ENCODE peak calls at places on chromosomes 7 and 10, in nine cellular contexts. X is CD8-positive, alpha-beta memory T cell; K is SJSA1; Z is tibial nerve; T is colonic mucosa; N is astrocyte of the spinal cord; U is GM23248; P is mammary epithelial cell; L is CD8-positive, alpha-beta T cell. E is an unnamed sample.

GRCh38 chr7:55827577-55827976 is 35.0 kb downstream of the SEPTIN14 start:
- DNase-seq in P (no peak), K (no peak), L (no peak), X (no peak), T (no peak), N (no peak), Z (no peak), U (no peak), E (no peak)

GRCh38 chr7:42739591-42739990 is 172.3 kb downstream of the C7orf25 start:
- DNase-seq in K (no peak), P (no peak), Z (no peak), U (peak), N (no peak), T (no peak), X (no peak), L (no peak), E (no peak)

GRCh38 chr7:113698556-113699220 is 220.1 kb downstream of the PPP1R3A start:
- DNase-seq in N (peak), X (no peak), K (no peak), P (peak), T (no peak), L (no peak), U (peak), Z (no peak), E (no peak)

GRCh38 chr7:151724250-151724915 is 152.5 kb downstream of the PRKAG2 start:
- DNase-seq in L (no peak), K (no peak), Z (no peak), U (no peak), T (no peak), P (no peak), X (no peak), N (no peak), E (no peak)

GRCh38 chr10:112951349-112952281 is 1.6 kb downstream of the TCF7L2 start:
- DNase-seq in K (peak), L (peak), P (peak), N (peak), X (peak), Z (peak), U (peak), T (peak), E (no peak)

GRCh38 chr7:117750612-117751563 is 122.4 kb downstream of the CTTNBP2 start:
- DNase-seq in X (no peak), P (no peak), U (peak), N (peak), L (no peak), Z (no peak), T (no peak), K (no peak), E (peak)

GRCh38 chr10:34801066-34801738 is 13.9 kb downstream of the PARD3 start:
- DNase-seq in K (no peak), T (no peak), Z (no peak), X (no peak), L (no peak), P (peak), U (no peak), N (no peak), E (no peak)

GRCh38 chr10:63761243-63761642 is 240.0 kb downstream of the REEP3 start:
- DNase-seq in L (no peak), P (no peak), U (no peak), X (no peak), T (no peak), K (no peak), N (no peak), Z (no peak), E (no peak)

GRCh38 chr10:5945561-5946418 is 31.6 kb downstream of the IL15RA start:
- DNase-seq in Z (no peak), T (peak), K (peak), L (no peak), P (peak), X (no peak), N (peak), U (peak), E (peak)

GRCh38 chr7:114212753-114213439 is 201.7 kb upstream of the FOXP2 start:
- DNase-seq in X (no peak), T (no peak), Z (no peak), P (no peak), U (no peak), L (no peak), N (peak), K (no peak), E (peak)

GRCh38 chr7:32204361-32205018 is 134.3 kb upstream of the PDE1C start:
- DNase-seq in P (peak), N (peak), K (peak), Z (peak), T (peak), U (peak), L (no peak), X (no peak), E (peak)

GRCh38 chr10:59654007-59654406 is 55.6 kb downstream of the SLC16A9 start:
- DNase-seq in U (no peak), Z (no peak), P (no peak), N (no peak), X (no peak), L (no peak), T (no peak), K (no peak), E (no peak)

GRCh38 chr7:132865766-132866531 is 215.9 kb downstream of the CHCHD3 start:
- DNase-seq in X (no peak), T (no peak), U (peak), L (no peak), Z (no peak), K (no peak), N (peak), P (no peak), E (peak)

GRCh38 chr10:81909453-81909852 is 34.5 kb downstream of the NRG3 start:
- DNase-seq in T (no peak), N (no peak), L (no peak), U (no peak), P (no peak), X (no peak), K (no peak), Z (no peak), E (no peak)

GRCh38 chr10:59173414-59173813 is 3.0 kb upstream of the PHYHIPL start:
- DNase-seq in Z (no peak), T (no peak), U (no peak), P (peak), N (no peak), X (no peak), L (no peak), K (no peak), E (no peak)

GRCh38 chr7:67771840-67772605 is 775.4 kb downstream of the TYW1 start:
- DNase-seq in X (no peak), P (no peak), N (no peak), K (no peak), Z (no peak), T (no peak), L (no peak), U (no peak), E (no peak)

GRCh38 chr7:129825005-129825553 is 127.7 kb downstream of the UBE2H start:
- DNase-seq in K (peak), T (peak), L (peak), Z (no peak), U (peak), N (peak), P (peak), X (no peak), E (no peak)

GRCh38 chr10:13859979-13860619 is 273.3 kb downstream of the PRPF18 start:
- DNase-seq in N (no peak), X (no peak), Z (no peak), U (peak), P (no peak), T (no peak), K (no peak), L (no peak), E (no peak)

GRCh38 chr7:70694357-70694908 is 437.5 kb upstream of the GALNT17 start:
- DNase-seq in X (peak), N (peak), T (peak), K (no peak), Z (no peak), P (peak), U (peak), L (no peak), E (no peak)

GRCh38 chr7:113677811-113678210 is 241.0 kb downstream of the PPP1R3A start:
- DNase-seq in U (no peak), L (no peak), K (no peak), N (no peak), T (no peak), X (no peak), P (no peak), Z (no peak), E (no peak)

GRCh38 chr7:25669300-25669781 is 441.1 kb upstream of the NPVF start:
- DNase-seq in L (no peak), K (no peak), Z (no peak), P (no peak), X (no peak), N (no peak), T (no peak), U (no peak), E (no peak)

DNA sequence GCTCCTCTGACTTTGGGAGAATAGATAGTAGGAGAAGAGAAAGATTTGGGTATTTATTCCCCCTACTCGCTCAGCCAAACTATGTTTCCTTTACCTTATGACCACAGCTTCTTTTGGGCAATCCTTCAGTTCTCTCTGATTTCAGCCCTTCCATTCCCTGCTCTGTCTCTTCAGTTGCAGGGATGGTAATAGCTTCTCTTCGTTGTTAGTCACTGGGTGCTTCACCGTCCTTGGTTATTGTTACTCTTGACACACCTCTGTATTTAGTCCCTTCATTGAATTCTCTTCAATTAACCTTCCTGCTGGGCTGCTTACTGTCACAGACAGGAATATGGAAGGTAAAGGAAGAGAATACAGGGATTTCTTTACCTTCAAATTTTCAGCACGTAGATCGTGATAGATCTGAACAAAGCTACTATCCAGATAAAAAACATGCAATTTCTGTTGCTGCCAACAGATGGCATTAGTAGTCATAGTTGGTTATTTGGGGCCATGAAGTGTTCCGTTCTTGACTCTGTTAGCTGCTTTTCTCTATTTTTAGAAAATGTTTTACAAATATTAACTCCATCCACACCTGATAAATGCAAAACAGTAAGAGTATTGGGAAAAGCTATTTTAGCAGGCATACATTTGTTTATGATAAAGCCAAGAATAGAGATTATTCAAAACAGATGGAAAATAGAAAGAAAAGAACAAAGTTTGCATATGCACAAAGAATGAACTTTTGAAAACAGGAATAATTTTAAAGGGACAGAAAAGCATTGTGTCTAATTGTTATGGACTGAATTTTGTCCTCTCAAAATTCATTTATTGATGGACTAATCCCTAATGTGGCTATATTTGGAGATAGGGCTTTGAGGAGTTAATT is 14.0 kb upstream of the PTTG1IP2 start:
- DNase-seq in Z (no peak), U (peak), X (no peak), P (peak), T (peak), L (no peak), K (no peak), N (peak), E (no peak)
- H3K4me3 ChIP-seq in Z (no peak), U (peak), X (no peak), P (no peak), T (no peak), L (no peak), K (no peak), N (peak), E (no peak)

DNA sequence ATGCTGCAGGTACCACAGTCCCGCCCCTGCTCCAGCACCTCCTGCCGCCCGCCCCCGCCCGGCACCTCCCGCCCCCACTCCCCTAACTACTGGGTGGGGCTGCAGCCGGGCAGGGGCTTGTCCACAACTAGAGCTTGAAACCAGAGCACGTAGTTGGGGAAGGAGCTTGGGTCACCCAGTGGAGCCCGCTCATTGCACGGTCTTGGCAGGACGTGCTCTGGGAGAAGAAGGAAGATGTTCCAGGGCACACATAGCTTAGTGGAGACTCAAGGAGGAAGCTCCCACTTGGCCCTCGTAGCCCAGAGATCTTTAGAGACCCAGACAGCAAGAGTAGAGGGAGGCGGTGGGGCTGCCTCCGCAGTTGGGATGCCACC is 692 bp downstream of the IGFBP1 start:
- DNase-seq in N (no peak), K (no peak), Z (no peak), P (no peak), U (peak), T (no peak), X (no peak), L (no peak), E (no peak)
- H3K4me3 ChIP-seq in N (peak), K (no peak), Z (no peak), P (peak), U (peak), T (peak), X (no peak), L (no peak), E (peak)

DNA sequence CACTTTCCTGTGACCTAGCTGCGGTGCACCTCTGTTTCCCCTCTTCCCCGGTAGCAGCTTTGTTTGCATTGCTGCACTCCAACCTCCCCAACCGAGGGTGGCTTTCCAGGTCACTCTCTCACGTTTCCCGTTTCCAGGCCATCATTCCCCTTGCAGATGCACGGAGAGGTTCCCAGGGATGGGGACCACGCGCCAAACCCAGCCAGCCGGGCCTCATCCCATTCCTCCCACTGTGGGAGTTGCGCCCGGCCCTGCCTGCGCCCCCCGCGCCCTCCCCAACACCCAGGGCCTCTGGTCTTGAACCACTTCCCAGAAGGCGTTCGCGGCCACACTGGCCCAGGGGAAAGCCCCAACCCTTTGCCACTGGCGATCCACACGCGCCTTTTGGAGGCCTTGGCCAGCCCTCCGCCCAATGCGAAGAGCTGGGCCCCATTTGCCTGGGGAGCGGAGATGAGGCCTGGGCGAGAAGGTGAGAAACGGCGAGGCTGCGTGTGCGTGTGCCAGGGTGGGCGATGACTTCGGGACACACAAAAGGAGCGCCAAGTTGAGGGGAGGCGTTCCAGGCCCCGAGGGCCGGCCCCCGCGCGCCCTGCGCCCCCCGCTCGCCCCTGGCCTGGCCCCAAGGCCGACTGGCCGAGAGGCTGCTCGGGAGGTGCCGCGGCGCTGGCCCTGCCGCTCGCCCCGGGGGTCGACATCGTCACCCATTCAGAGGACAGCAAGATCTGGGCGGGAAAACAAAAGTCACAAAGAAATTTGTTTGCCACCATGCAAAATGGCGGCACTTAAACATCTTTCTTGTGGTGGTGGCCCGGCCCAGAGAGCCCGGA is 15.9 kb downstream of the SKIDA1 start:
- DNase-seq in P (no peak), X (no peak), T (no peak), Z (no peak), K (no peak), U (peak), N (peak), L (no peak), E (no peak)
- H3K4me3 ChIP-seq in P (no peak), X (no peak), T (peak), Z (peak), K (no peak), U (peak), N (peak), L (no peak), E (peak)

DNA sequence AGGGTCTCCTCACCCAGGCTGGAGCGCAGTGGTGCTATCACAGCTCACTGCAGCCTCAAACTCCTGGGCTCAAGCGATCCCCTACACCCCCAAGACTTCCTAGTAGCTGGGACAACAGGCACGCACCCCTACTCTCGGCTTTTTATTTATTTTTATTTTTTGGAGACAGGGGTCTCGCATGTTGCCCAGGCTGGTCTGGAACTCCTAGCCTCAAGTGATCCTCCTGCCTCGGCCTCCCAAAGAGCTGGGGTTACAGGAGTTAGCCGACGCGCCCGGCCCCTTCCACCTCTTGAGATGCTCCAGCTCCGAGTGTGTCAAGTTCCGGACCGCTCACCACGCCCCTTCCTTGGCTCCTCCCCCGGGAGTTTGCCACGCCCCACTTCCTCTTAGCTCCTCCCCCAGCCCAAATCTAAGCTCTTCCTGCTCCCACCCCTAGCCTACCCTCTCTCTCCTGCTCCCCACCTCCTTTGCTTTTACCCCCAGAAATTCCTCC is 6.3 kb downstream of the NAT16 start:
- DNase-seq in U (peak), Z (no peak), N (no peak), L (peak), P (no peak), K (peak), T (peak), X (peak), E (no peak)
- H3K4me3 ChIP-seq in U (peak), Z (no peak), N (no peak), L (no peak), P (peak), K (no peak), T (no peak), X (no peak), E (no peak)

DNA sequence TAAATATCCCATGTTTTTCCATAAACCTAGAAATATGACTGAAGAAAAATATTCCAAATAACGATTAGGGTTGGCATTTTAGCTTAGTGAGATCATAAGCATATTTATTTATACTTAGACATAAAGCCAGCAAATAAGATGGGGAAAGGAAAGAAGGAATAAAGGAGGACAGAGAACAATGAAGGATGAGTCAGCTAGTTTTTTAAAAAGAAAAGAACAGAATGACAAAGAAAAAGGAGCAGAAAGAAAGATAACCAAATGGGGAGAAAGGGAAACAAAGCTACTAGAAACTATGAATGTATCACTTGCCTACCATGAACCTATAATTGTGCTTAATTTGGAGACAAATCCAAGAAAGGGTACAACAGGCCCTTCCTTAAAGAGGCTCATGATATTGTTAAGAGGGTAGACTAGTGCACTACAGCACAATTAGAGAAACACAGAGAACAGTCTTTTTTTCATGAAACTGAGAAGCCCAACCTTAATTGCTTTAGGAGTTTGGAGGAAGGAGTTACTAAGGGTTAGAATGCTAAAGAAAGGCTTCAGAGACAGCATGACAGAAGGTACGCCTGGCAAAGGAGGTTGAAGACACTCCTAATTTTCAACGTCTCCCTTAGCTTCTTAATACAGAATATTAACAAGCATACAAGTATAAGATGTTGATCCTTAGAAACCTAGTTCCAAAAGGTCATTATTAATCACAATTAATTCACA is 23.9 kb downstream of the HERPUD2 start:
- DNase-seq in K (no peak), Z (no peak), P (no peak), X (no peak), U (no peak), N (no peak), L (no peak), T (no peak), E (no peak)
- H3K4me3 ChIP-seq in K (no peak), Z (no peak), P (no peak), X (no peak), U (no peak), N (no peak), L (no peak), T (no peak), E (no peak)

GRCh38 chr7:13414181-13414580 is 575.3 kb downstream of the ETV1 start:
- DNase-seq in Z (no peak), X (no peak), L (no peak), P (no peak), N (no peak), K (no peak), T (no peak), U (no peak), E (no peak)
- H3K4me3 ChIP-seq in Z (no peak), X (no peak), L (no peak), P (no peak), N (no peak), K (no peak), T (no peak), U (no peak), E (no peak)